ENCODE peak calls at places on chromosomes 7 and 10, in nine cellular contexts. D is coronary artery, T is mammary epithelial cell, U is psoas muscle, F is pancreas, K is fibroblast of mammary gland, S is fibroblast of villous mesenchyme, J is cardiac fibroblast, N is uterus. E is an unnamed sample.

GRCh38 chr7:100119701-100120517 is 475 bp downstream of the CNPY4 start:
- DNase-seq in S (peak; percentile 64), F (no peak), J (peak; percentile 67), U (peak; percentile 68), D (no peak), N (peak; percentile 75), K (peak; percentile 64), T (no peak), E (peak; percentile 42)

GRCh38 chr7:128052404-128052803 is 21.2 kb upstream of the LRRC4 start:
- DNase-seq in D (no peak), T (no peak), N (no peak), S (no peak), U (no peak), J (no peak), K (no peak), F (no peak), E (no peak)

GRCh38 chr7:132135986-132136385 is 440.3 kb downstream of the PLXNA4 start:
- DNase-seq in T (no peak), S (no peak), N (no peak), U (no peak), K (no peak), J (no peak), D (no peak), F (no peak), E (no peak)

GRCh38 chr7:5334671-5335070 is 51.9 kb downstream of the SLC29A4 start:
- DNase-seq in T (no peak), U (no peak), S (no peak), D (no peak), K (no peak), J (no peak), F (no peak), N (no peak), E (no peak)

GRCh38 chr7:24777811-24778210 is 20.5 kb upstream of the GSDME start:
- DNase-seq in T (no peak), D (no peak), J (no peak), U (no peak), K (peak; percentile 17), F (no peak), N (no peak), S (no peak), E (no peak)

GRCh38 chr10:28714401-28715053 is 37.2 kb downstream of the BAMBI start:
- DNase-seq in S (peak; percentile 57), F (no peak), N (no peak), T (no peak), J (no peak), U (no peak), D (no peak), K (no peak), E (no peak)

GRCh38 chr7:113085781-113086390 is 741 bp downstream of the GPR85 start:
- DNase-seq in T (no peak), K (peak; percentile 41), S (peak; percentile 12), N (no peak), U (no peak), J (no peak), F (no peak), D (no peak), E (peak; percentile 19)

GRCh38 chr10:48330269-48330668 is 23.8 kb downstream of the MAPK8 start:
- DNase-seq in U (no peak), F (no peak), K (peak; percentile 28), J (peak; percentile 70), S (peak; percentile 74), D (no peak), N (no peak), T (no peak), E (no peak)

GRCh38 chr7:103811315-103811714 is 178.1 kb downstream of the RELN start:
- DNase-seq in K (no peak), J (no peak), T (no peak), N (no peak), D (no peak), U (no peak), S (no peak), F (no peak), E (no peak)

GRCh38 chr7:50603288-50603687 is 38.1 kb upstream of the DDC start:
- DNase-seq in U (no peak), F (no peak), K (no peak), N (no peak), J (no peak), S (no peak), T (no peak), D (no peak), E (no peak)

GRCh38 chr7:25350074-25350473 is 121.8 kb upstream of the NPVF start:
- DNase-seq in N (no peak), T (no peak), U (no peak), K (no peak), S (no peak), F (no peak), J (no peak), D (no peak), E (no peak)

GRCh38 chr10:8325417-8325980 is 271.0 kb downstream of the GATA3 start:
- DNase-seq in U (no peak), F (no peak), S (no peak), D (no peak), K (no peak), N (no peak), T (no peak), J (no peak), E (no peak)
- TF ChIP-seq CTCF in U (no peak), F (no peak), S (no peak), D (no peak), K (no peak), N (no peak), T (no peak), J (no peak), E (no peak)

GRCh38 chr7:39697481-39697880 is 74.1 kb downstream of the RALA start:
- DNase-seq in J (no peak), F (no peak), D (no peak), K (peak; percentile 40), T (no peak), S (no peak), N (no peak), U (no peak), E (no peak)
- H3K4me3 ChIP-seq in J (no peak overlapping the region), F (no peak overlapping the region), D (no peak overlapping the region), K (no peak overlapping the region), T (no peak overlapping the region), S (no peak overlapping the region), N (no peak overlapping the region), U (no peak overlapping the region), E (no peak overlapping the region)

GRCh38 chr10:22335204-22335956 is 9.9 kb upstream of the SPAG6 start:
- DNase-seq in S (peak; percentile 60), D (peak; percentile 74), K (peak; percentile 71), U (peak; percentile 48), N (peak; percentile 31), F (peak; percentile 38), T (peak; percentile 24), J (peak; percentile 68), E (peak; percentile 35)
- TF ChIP-seq CTCF in S (no peak), D (no peak), K (no peak), U (peak; percentile 16), N (no peak), F (no peak), T (peak; percentile 7), J (peak; percentile 19), E (peak; percentile 21)

GRCh38 chr10:16063350-16063749 is 203.0 kb upstream of the MINDY3 start:
- DNase-seq in U (no peak), K (no peak), T (no peak), J (no peak), D (no peak), N (no peak), S (no peak), F (no peak), E (no peak)
- H3K4me3 ChIP-seq in U (no peak overlapping the region), K (no peak overlapping the region), T (no peak overlapping the region), J (no peak overlapping the region), D (no peak overlapping the region), N (no peak overlapping the region), S (no peak overlapping the region), F (no peak overlapping the region), E (no peak overlapping the region)

DNA sequence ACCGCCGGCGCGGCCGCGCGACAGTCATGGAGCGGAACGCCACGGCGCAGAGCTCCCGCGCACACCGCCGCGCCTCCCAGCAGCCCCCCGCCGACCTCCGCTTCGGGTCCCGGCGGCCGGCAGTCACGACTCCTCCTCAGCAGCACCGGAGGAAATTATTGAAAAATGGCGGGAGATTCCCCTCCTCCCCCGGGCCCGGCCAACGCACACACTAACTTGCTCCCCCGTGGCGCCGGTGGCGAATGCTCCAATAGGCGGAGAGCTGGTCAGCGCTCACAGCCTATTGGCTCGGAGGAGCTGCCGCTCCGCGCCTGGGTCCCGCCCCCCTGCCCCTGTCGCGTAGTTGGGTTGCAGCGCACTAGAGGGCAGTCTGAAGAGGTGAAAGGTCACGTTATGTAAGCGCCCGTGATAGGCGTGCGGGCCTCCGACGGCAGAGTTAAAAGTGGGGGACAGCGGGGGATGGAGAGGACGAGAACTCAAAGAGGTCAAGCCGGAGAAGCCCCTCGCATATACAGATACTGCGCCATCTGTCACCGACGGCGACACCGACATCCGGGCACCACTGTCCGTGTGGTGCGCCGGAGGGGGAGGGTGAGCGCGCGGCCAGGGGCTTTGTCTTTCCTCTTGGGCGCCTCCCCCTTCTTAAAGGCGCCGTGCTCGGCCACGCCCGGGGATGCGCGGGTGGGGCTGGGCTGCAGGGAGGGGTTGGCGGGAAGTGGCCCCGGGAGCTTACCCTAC is at the start of gene BAZ1B:
- DNase-seq in N (peak; percentile 97), U (peak; percentile 99), J (peak; percentile 99), K (peak; percentile 98), F (peak; percentile 98), S (peak; percentile 98), T (peak; percentile 98), D (peak; percentile 99), E (peak; percentile 98)
- TF ChIP-seq CTCF in N (no peak), U (no peak), J (peak; percentile 20), K (no peak), F (no peak), S (no peak), T (no peak), D (no peak), E (no peak)